ENCODE peak calls at places on chromosome 10, in four cellular contexts. Y is activated effector memory CD4-positive, alpha-beta T cell treated with anti-CD3 and anti-CD28 coated beads, Interleukin-2, amount 50 U/mL, for 16 hours; C is endothelial cell; Z is NCI-H524. U is an unnamed sample.

GRCh38 chr10:50605280-50606270 is 18.2 kb downstream of the SGMS1 start:
- DNase-seq in Y (no peak), C (no peak), Z (no peak), U (peak; percentile 14)

GRCh38 chr10:61452229-61452651 is 941 bp downstream of the TMEM26 start:
- DNase-seq in Y (no peak), C (peak; percentile 18), Z (peak; percentile 20), U (no peak)

GRCh38 chr10:27513451-27514191 is 9.5 kb downstream of the RAB18 start:
- DNase-seq in Y (no peak), C (no peak), Z (no peak), U (no peak)

GRCh38 chr10:43045246-43045621 is 31.6 kb upstream of the RET start:
- DNase-seq in Y (no peak), C (no peak), Z (no peak), U (no peak)

GRCh38 chr10:112658900-112659328 is 211.9 kb downstream of the VTI1A start:
- DNase-seq in Y (no peak), C (no peak), Z (no peak), U (no peak)

GRCh38 chr10:102268333-102268999 is 23.1 kb downstream of the GBF1 start:
- DNase-seq in Y (no peak), C (no peak), Z (no peak), U (no peak)

GRCh38 chr10:50358411-50358810 is 107.1 kb upstream of the ASAH2 start:
- DNase-seq in Y (no peak), C (no peak), Z (no peak), U (no peak)

GRCh38 chr10:112539340-112539739 is 92.3 kb downstream of the VTI1A start:
- DNase-seq in Y (no peak), C (no peak), Z (no peak), U (no peak)

GRCh38 chr10:104028823-104029527 is 56.7 kb downstream of the COL17A1 start:
- DNase-seq in Y (no peak), C (no peak), Z (no peak), U (no peak)

GRCh38 chr10:71326464-71326881 is 7.4 kb downstream of the SLC29A3 start:
- DNase-seq in Y (no peak), C (no peak), Z (peak; percentile 44), U (no peak)

GRCh38 chr10:90985301-90985700 is 64.4 kb upstream of the ANKRD1 start:
- DNase-seq in Y (no peak), C (no peak), Z (no peak), U (no peak)

GRCh38 chr10:101710064-101710695 is 15.2 kb upstream of the FBXW4 start:
- DNase-seq in Y (no peak), C (no peak), Z (no peak), U (no peak)

GRCh38 chr10:23171232-23171876 is 20.8 kb upstream of the PTF1A start:
- DNase-seq in Y (no peak), C (peak; percentile 74), Z (no peak), U (peak; percentile 77)

GRCh38 chr10:102225646-102226541 is at the start of gene ELOVL3:
- DNase-seq in Y (peak; percentile 94), C (peak; percentile 87), Z (peak; percentile 74), U (peak; percentile 96)

GRCh38 chr10:50653142-50653541 is 29.4 kb upstream of the SGMS1 start:
- DNase-seq in Y (no peak), C (no peak), Z (peak; percentile 19), U (peak; percentile 16)

GRCh38 chr10:34475222-34475621 is 339.9 kb downstream of the PARD3 start:
- DNase-seq in Y (no peak), C (no peak), Z (no peak), U (no peak)

GRCh38 chr10:23556727-23557440 is 118.0 kb downstream of the OTUD1 start:
- DNase-seq in Y (no peak), C (no peak), Z (no peak), U (no peak)

GRCh38 chr10:11823122-11823988 is at the start of gene PROSER2:
- DNase-seq in Y (peak; percentile 76), C (peak; percentile 43), Z (peak; percentile 30), U (peak; percentile 85)

GRCh38 chr10:100670828-100671479 is 74.4 kb upstream of the PAX2 start:
- DNase-seq in Y (peak; percentile 88), C (peak; percentile 77), Z (no peak), U (peak; percentile 73)

GRCh38 chr10:122567056-122567660 is 6.6 kb downstream of the DMBT1 start:
- DNase-seq in Y (peak; percentile 71), C (peak; percentile 53), Z (no peak), U (peak; percentile 39)

GRCh38 chr10:110006358-110007170 is 1.2 kb upstream of the ADD3 start:
- DNase-seq in Y (no peak), C (peak; percentile 9), Z (peak; percentile 7), U (no peak)

GRCh38 chr10:123558651-123559050 is 107.5 kb upstream of the GPR26 start:
- DNase-seq in Y (no peak), C (no peak), Z (no peak), U (no peak)

GRCh38 chr10:24552346-24553016 is 171.2 kb downstream of the ARHGAP21 start:
- DNase-seq in Y (no peak), C (peak; percentile 54), Z (peak; percentile 9), U (peak; percentile 65)

GRCh38 chr10:45373783-45374450 is at the start of gene ALOX5:
- DNase-seq in Y (peak; percentile 75), C (peak; percentile 16), Z (peak; percentile 61), U (peak; percentile 30)

GRCh38 chr10:44947356-44948152 is 12.0 kb upstream of the RASSF4 start:
- DNase-seq in Y (no peak), C (no peak), Z (no peak), U (no peak)

GRCh38 chr10:90920986-90921643 is at the start of gene ANKRD1:
- DNase-seq in Y (no peak), C (no peak), Z (no peak), U (peak; percentile 25)

GRCh38 chr10:15719062-15719898 is 442 bp downstream of the ITGA8 start:
- DNase-seq in Y (no peak), C (peak; percentile 35), Z (peak; percentile 26), U (no peak)

GRCh38 chr10:105347487-105347886 is 706.4 kb downstream of the SORCS3 start:
- DNase-seq in Y (no peak), C (no peak), Z (no peak), U (no peak)

GRCh38 chr10:96685297-96685696 is 35.0 kb downstream of the PIK3AP1 start:
- DNase-seq in Y (no peak), C (no peak), Z (no peak), U (no peak)

GRCh38 chr10:4651404-4652037 is 174.5 kb upstream of the AKR1E2 start:
- DNase-seq in Y (no peak), C (no peak), Z (no peak), U (no peak)

GRCh38 chr10:42975005-42975493 is 101.8 kb upstream of the RET start:
- DNase-seq in Y (no peak), C (no peak), Z (no peak), U (no peak)

GRCh38 chr10:123909866-123910265 is 18.3 kb upstream of the CPXM2 start:
- DNase-seq in Y (no peak), C (no peak), Z (no peak), U (no peak)

U was measured in HuH-7.